ENCODE peak calls at places on chromosomes 5 and 9, in ten cellular contexts. H is suprapubic skin, G is spleen, F is lower leg skin, X is tibial nerve, V is body of pancreas, T is uterus, R is right lobe of liver, P is stomach, M is A549. C is an unnamed sample.
A peak's percentile ranks its signal among the peaks of the same experiment; 100 is the strongest.

GRCh38 chr5:134846641-134846960 is 833 bp downstream of the C5orf24 start:
- DNase-seq in H (no peak), G (no peak), F (no peak), X (no peak), V (no peak), T (no peak), R (no peak), P (no peak), M (no peak), C (no peak)

GRCh38 chr5:175444905-175445456 is 999 bp upstream of the DRD1 start:
- DNase-seq in H (no peak), G (no peak), F (no peak), X (no peak), V (no peak), T (no peak), R (no peak), P (no peak), M (no peak), C (no peak)

GRCh38 chr9:26034776-26035175 is 356.5 kb upstream of the TUSC1 start:
- DNase-seq in H (no peak), G (no peak), F (no peak), X (no peak), V (no peak), T (no peak), R (no peak), P (no peak), M (no peak), C (no peak)

GRCh38 chr5:98568336-98568735 is 205.1 kb upstream of the RGMB start:
- DNase-seq in H (no peak), G (no peak), F (no peak), X (no peak), V (no peak), T (no peak), R (no peak), P (no peak), M (no peak), C (no peak)

GRCh38 chr5:134511796-134512660 is 13.4 kb upstream of the JADE2 start:
- DNase-seq in H (peak; percentile 79), G (no peak), F (peak; percentile 92), X (peak; percentile 79), V (peak; percentile 83), T (peak; percentile 85), R (peak; percentile 79), P (peak; percentile 67), M (no peak), C (peak; percentile 9)

GRCh38 chr5:109859537-109859936 is 169.8 kb downstream of the MAN2A1 start:
- DNase-seq in H (no peak), G (no peak), F (no peak), X (no peak), V (no peak), T (no peak), R (no peak), P (no peak), M (no peak), C (no peak)

GRCh38 chr5:104189031-104189430 is 626.4 kb upstream of the NUDT12 start:
- DNase-seq in H (no peak), G (no peak), F (no peak), X (no peak), V (no peak), T (no peak), R (no peak), P (no peak), M (no peak), C (no peak)

GRCh38 chr5:140362875-140363630 is 3.1 kb downstream of the SLC4A9 start:
- DNase-seq in H (peak; percentile 87), G (peak; percentile 95), F (peak; percentile 95), X (peak; percentile 69), V (peak; percentile 86), T (peak; percentile 58), R (peak; percentile 86), P (peak; percentile 88), M (peak; percentile 88), C (no peak)

GRCh38 chr9:136143215-136144001 is 24.7 kb upstream of the TMEM250 start:
- DNase-seq in H (no peak), G (no peak), F (no peak), X (no peak), V (no peak), T (no peak), R (no peak), P (no peak), M (no peak), C (no peak)

GRCh38 chr5:106545325-106545724 is 1125.4 kb downstream of the EFNA5 start:
- DNase-seq in H (no peak), G (no peak), F (no peak), X (no peak), V (no peak), T (no peak), R (no peak), P (no peak), M (no peak), C (no peak)

GRCh38 chr5:111172504-111172903 is 51.7 kb upstream of the CAMK4 start:
- DNase-seq in H (no peak), G (no peak), F (no peak), X (no peak), V (peak; percentile 14), T (no peak), R (no peak), P (no peak), M (no peak), C (no peak)

GRCh38 chr5:134547579-134547978 is 22.1 kb downstream of the JADE2 start:
- DNase-seq in H (no peak), G (no peak), F (no peak), X (no peak), V (no peak), T (peak; percentile 53), R (no peak), P (peak; percentile 31), M (no peak), C (no peak)

GRCh38 chr5:172778223-172778814 is 7.3 kb upstream of the DUSP1 start:
- DNase-seq in H (peak; percentile 79), G (no peak), F (peak; percentile 90), X (peak; percentile 59), V (peak; percentile 77), T (peak; percentile 61), R (peak; percentile 70), P (peak; percentile 56), M (no peak), C (no peak)

GRCh38 chr9:121122450-121123032 is 47.8 kb downstream of the CNTRL start:
- DNase-seq in H (no peak), G (no peak), F (no peak), X (no peak), V (no peak), T (no peak), R (no peak), P (no peak), M (no peak), C (no peak)

GRCh38 chr5:23013395-23013994 is 160.4 kb upstream of the CDH12 start:
- DNase-seq in H (no peak), G (no peak), F (no peak), X (no peak), V (no peak), T (no peak), R (no peak), P (no peak), M (no peak), C (no peak)

GRCh38 chr5:112445626-112446350 is 26.7 kb upstream of the EPB41L4A start:
- DNase-seq in H (no peak), G (no peak), F (no peak), X (no peak), V (no peak), T (no peak), R (no peak), P (no peak), M (no peak), C (no peak)

GRCh38 chr5:131769961-131770360 is 26.9 kb downstream of the FNIP1 start:
- DNase-seq in H (no peak), G (no peak), F (no peak), X (no peak), V (no peak), T (no peak), R (no peak), P (no peak), M (no peak), C (no peak)
- TF ChIP-seq POLR2A in H (no peak), G (no peak), F (no peak), X (no peak), V (no peak), T (no peak), R (no peak), P (no peak), M (no peak), C (no peak)

GRCh38 chr9:134642385-134643181 is 980 bp downstream of the COL5A1 start:
- DNase-seq in H (peak; percentile 82), G (no peak), F (peak; percentile 94), X (peak; percentile 80), V (peak; percentile 26), T (peak; percentile 90), R (no peak), P (peak; percentile 35), M (peak; percentile 64), C (no peak)
- TF ChIP-seq CTCF in H (no peak), G (peak; percentile 7), F (no peak), X (peak; percentile 13), V (no peak), T (no peak), R (no peak), P (no peak), M (peak; percentile 38), C (no peak)

DNA sequence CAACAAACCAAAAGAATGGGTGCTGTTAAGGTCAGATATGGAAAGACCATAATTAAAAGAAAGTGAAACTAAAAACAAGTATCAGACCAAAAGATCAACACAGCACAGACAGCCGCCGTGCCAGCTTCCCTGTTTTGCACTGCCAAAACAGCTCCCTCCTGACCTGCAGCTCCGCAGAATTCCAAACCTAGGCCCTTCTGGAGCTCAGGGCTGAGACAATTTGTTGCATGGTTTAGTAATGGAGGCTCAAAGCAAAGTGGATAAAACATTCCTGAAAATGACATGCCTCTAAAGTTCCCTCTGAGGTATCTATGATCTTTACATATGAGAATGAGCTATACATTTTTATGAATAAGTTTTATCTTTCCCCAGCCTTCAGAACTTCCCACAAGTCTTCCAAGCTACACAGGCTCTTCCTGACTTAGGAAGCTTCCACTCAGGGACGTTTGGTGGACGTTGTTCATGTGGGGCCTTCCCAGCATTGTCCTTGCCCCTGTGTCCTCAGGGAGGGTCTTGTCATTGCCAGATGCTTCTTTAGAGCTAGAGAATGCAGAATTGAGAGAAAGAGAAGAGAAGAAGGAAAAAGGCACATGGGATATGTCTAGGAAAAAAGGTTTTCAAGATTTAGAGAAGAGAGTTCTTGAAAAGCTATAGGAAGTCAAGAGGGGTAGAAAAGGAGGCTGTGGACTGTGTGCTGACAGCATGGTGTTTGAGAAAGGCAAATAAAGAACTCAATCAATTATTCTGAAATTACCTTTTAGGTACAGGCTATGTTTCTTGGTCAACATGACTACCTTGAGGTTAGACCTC is 28.4 kb upstream of the SSBP2 start:
- DNase-seq in H (peak; percentile 78), G (peak; percentile 91), F (peak; percentile 90), X (peak; percentile 58), V (peak; percentile 70), T (peak; percentile 71), R (peak; percentile 84), P (peak; percentile 81), M (no peak), C (peak; percentile 6)
- TF ChIP-seq POLR2A in H (no peak), G (no peak), F (no peak), X (no peak), V (no peak), T (no peak), R (no peak), P (no peak), M (no peak), C (no peak)

DNA sequence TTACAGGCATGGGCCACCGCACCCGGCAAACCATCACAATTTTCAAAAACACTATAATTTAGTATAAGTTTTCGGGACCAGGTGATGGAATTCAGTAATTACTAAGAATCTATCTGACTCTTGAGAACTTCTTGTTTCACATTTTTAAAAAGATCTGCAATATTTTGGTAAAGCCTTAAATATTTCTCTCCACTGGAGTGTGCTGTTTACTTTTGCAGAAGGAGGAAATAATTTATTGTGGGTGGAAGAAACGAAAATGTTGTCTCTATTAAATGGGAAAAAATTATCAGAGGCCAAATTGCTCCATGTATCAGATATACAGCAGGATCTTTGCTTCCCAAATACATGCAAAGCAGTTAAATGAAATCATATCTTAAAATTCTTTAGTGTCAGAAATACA is 566.8 kb upstream of the CYLC2 start:
- DNase-seq in H (no peak), G (no peak), F (no peak), X (no peak), V (no peak), T (no peak), R (no peak), P (no peak), M (no peak), C (no peak)
- TF ChIP-seq CTCF in H (no peak), G (no peak), F (no peak), X (no peak), V (no peak), T (no peak), R (no peak), P (no peak), M (no peak), C (no peak)